ENCODE peak calls at places on chromosomes 12 and 14, in four cellular contexts. One of them, this sample, is unnamed.

GRCh38 chr12:23949212-23950010 is at the start of gene SOX5:
- DNase-seq in psoas muscle: peak; percentile 53
- DNase-seq in K562: peak; percentile 72
- DNase-seq in body of pancreas: peak; percentile 15
- DNase-seq in this sample: no peak

GRCh38 chr12:121649819-121650353 is 19.6 kb downstream of the MORN3 start:
- DNase-seq in psoas muscle: no peak
- DNase-seq in body of pancreas: no peak
- DNase-seq in K562: peak; percentile 87
- DNase-seq in this sample: no peak

GRCh38 chr12:91866566-91866965 is 279.1 kb downstream of the BTG1 start:
- DNase-seq in body of pancreas: no peak
- DNase-seq in K562: no peak
- DNase-seq in psoas muscle: no peak
- DNase-seq in this sample: peak; percentile 27

GRCh38 chr14:54627718-54628345 is 60.9 kb downstream of the SAMD4A start:
- DNase-seq in K562: no peak
- DNase-seq in body of pancreas: no peak
- DNase-seq in psoas muscle: peak; percentile 70
- DNase-seq in this sample: peak; percentile 41

GRCh38 chr12:38711055-38711454 is 194.3 kb downstream of the CPNE8 start:
- DNase-seq in psoas muscle: no peak
- DNase-seq in body of pancreas: no peak
- DNase-seq in K562: no peak
- DNase-seq in this sample: no peak

GRCh38 chr12:102797513-102797912 is 119.5 kb downstream of the PAH start:
- DNase-seq in K562: no peak
- DNase-seq in body of pancreas: no peak
- DNase-seq in psoas muscle: no peak
- DNase-seq in this sample: no peak

GRCh38 chr14:55780156-55780946 is 200.3 kb downstream of the KTN1 start:
- DNase-seq in K562: no peak
- DNase-seq in body of pancreas: peak; percentile 73
- DNase-seq in psoas muscle: peak; percentile 54
- DNase-seq in this sample: peak; percentile 47

GRCh38 chr12:90205165-90205564 is 496.5 kb upstream of the ATP2B1 start:
- DNase-seq in K562: no peak
- DNase-seq in psoas muscle: no peak
- DNase-seq in body of pancreas: no peak
- DNase-seq in this sample: no peak

GRCh38 chr12:83954939-83955601 is 957.5 kb downstream of the SLC6A15 start:
- DNase-seq in K562: no peak
- DNase-seq in body of pancreas: no peak
- DNase-seq in psoas muscle: no peak
- DNase-seq in this sample: no peak

GRCh38 chr14:95370076-95370475 is 50.4 kb upstream of the CLMN start:
- DNase-seq in K562: no peak
- DNase-seq in psoas muscle: no peak
- DNase-seq in body of pancreas: no peak
- DNase-seq in this sample: no peak

GRCh38 chr14:106522990-106523389 is 996.6 kb downstream of the TMEM121 start:
- DNase-seq in body of pancreas: no peak
- DNase-seq in psoas muscle: no peak
- DNase-seq in K562: no peak
- DNase-seq in this sample: no peak

GRCh38 chr14:106513302-106513701 is 986.9 kb downstream of the TMEM121 start:
- DNase-seq in body of pancreas: no peak
- DNase-seq in psoas muscle: no peak
- DNase-seq in K562: no peak
- DNase-seq in this sample: no peak

GRCh38 chr14:106518054-106518943 is 991.9 kb downstream of the TMEM121 start:
- DNase-seq in psoas muscle: peak; percentile 55
- DNase-seq in body of pancreas: peak; percentile 29
- DNase-seq in K562: peak; percentile 37
- DNase-seq in this sample: no peak
- TF ChIP-seq CTCF in psoas muscle: no peak
- TF ChIP-seq CTCF in body of pancreas: no peak
- TF ChIP-seq CTCF in K562: peak; percentile 58
- TF ChIP-seq CTCF in this sample: no peak

DNA sequence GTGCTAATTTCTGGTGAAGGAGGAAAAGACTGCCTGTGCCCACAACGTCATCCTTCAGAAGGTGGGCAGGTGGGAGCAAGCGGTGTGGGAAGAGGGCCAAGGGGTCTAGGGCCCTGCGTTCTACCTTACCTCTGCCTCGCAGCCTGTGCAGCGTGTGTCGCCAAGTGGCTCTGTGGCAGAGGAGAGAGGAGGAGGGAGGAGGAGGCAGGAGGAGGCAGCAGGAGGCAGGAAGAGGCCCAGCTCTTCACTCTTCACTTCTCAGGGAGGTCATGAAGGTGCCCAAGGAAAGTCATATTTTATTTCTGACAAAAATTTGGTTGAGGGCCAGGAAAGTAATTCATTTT is 177.9 kb downstream of the MYRFL start:
- DNase-seq in psoas muscle: peak; percentile 40
- DNase-seq in K562: no peak
- DNase-seq in body of pancreas: no peak
- DNase-seq in this sample: no peak
- H3K27ac ChIP-seq in psoas muscle: peak overlapping the region; percentile 36
- H3K27ac ChIP-seq in K562: no peak overlapping the region
- H3K27ac ChIP-seq in body of pancreas: no peak overlapping the region
- H3K27ac ChIP-seq in this sample: no peak overlapping the region

GRCh38 chr12:57511588-57512325 is 8.6 kb downstream of the DDIT3 start:
- DNase-seq in psoas muscle: no peak
- DNase-seq in K562: no peak
- DNase-seq in body of pancreas: no peak
- DNase-seq in this sample: no peak

GRCh38 chr12:57514720-57515467 is 5.4 kb downstream of the DDIT3 start:
- DNase-seq in psoas muscle: no peak
- DNase-seq in K562: no peak
- DNase-seq in body of pancreas: no peak
- DNase-seq in this sample: no peak

GRCh38 chr12:57513266-57513665 is 7.0 kb downstream of the DDIT3 start:
- DNase-seq in body of pancreas: no peak
- DNase-seq in psoas muscle: no peak
- DNase-seq in K562: no peak
- DNase-seq in this sample: no peak

GRCh38 chr12:57511161-57511560 is 9.2 kb downstream of the DDIT3 start:
- DNase-seq in psoas muscle: no peak
- DNase-seq in body of pancreas: no peak
- DNase-seq in K562: no peak
- DNase-seq in this sample: no peak

DNA sequence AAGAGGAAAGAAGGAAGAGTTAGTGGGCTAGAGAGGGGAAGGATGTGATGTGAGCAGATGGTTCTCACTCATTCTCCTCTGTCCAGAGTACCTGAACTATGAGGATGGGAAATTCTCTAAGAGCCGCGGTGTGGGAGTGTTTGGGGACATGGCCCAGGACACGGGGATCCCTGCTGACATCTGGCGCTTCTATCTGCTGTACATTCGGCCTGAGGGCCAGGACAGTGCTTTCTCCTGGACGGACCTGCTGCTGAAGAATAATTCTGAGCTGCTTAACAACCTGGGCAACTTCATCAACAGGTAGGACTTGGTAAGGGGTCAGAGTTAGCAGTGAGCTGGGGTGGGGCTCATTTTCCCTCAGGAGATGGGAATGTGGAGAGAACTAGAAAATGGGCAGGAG is 7.6 kb downstream of the DDIT3 start:
- DNase-seq in K562: no peak
- DNase-seq in body of pancreas: no peak
- DNase-seq in psoas muscle: no peak
- DNase-seq in this sample: no peak
- H3K36me3 ChIP-seq in K562: peaks cover 80% of the 10 kb centered on the region
- H3K36me3 ChIP-seq in body of pancreas: peaks cover 26% of the 10 kb centered on the region
- H3K36me3 ChIP-seq in psoas muscle: peaks cover 18% of the 10 kb centered on the region
- H3K36me3 ChIP-seq in this sample: no peaks in the 10 kb centered on the region

GRCh38 chr14:71011479-71011878 is 104.2 kb downstream of the PCNX1 start:
- DNase-seq in psoas muscle: no peak
- DNase-seq in K562: no peak
- DNase-seq in body of pancreas: no peak
- DNase-seq in this sample: no peak
- TF ChIP-seq CTCF in psoas muscle: no peak
- TF ChIP-seq CTCF in K562: no peak
- TF ChIP-seq CTCF in body of pancreas: no peak
- TF ChIP-seq CTCF in this sample: no peak

DNA sequence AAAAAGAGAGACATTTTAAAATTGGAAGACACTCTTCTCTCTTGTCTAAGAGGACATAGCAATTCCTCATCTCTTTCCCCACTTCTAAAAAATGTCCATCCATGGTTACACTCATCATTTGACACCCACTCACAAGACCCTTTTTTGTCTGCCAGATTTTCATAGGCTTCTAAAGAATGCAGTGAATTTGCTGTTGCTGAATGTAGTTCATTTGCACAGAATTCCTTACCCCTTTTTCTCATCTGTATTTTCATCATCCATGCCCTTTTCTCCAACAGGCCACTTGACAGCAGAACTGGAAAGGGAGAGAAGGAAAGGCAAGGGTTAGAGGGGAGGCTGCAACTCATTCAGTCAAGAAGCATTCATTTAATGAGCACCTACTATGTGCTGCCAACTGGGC is 128.0 kb downstream of the NUAK1 start:
- DNase-seq in psoas muscle: no peak
- DNase-seq in body of pancreas: no peak
- DNase-seq in K562: no peak
- DNase-seq in this sample: no peak
- H3K27ac ChIP-seq in psoas muscle: no peak overlapping the region
- H3K27ac ChIP-seq in body of pancreas: no peak overlapping the region
- H3K27ac ChIP-seq in K562: no peak overlapping the region
- H3K27ac ChIP-seq in this sample: no peak overlapping the region

GRCh38 chr12:76375470-76375869 is 27.3 kb upstream of the BBS10 start:
- DNase-seq in K562: no peak
- DNase-seq in body of pancreas: no peak
- DNase-seq in psoas muscle: no peak
- DNase-seq in this sample: no peak
- H3K36me3 ChIP-seq in K562: peaks cover 42% of the 10 kb centered on the region
- H3K36me3 ChIP-seq in body of pancreas: peaks cover 5% of the 10 kb centered on the region
- H3K36me3 ChIP-seq in psoas muscle: no peaks in the 10 kb centered on the region
- H3K36me3 ChIP-seq in this sample: no peaks in the 10 kb centered on the region

GRCh38 chr12:57242329-57242690 is 8.7 kb downstream of the STAC3 start:
- DNase-seq in K562: no peak
- DNase-seq in psoas muscle: peak; percentile 91
- DNase-seq in body of pancreas: peak; percentile 54
- DNase-seq in this sample: no peak

GRCh38 chr12:57239587-57240068 is 10.1 kb downstream of the SHMT2 start:
- DNase-seq in body of pancreas: no peak
- DNase-seq in K562: no peak
- DNase-seq in psoas muscle: no peak
- DNase-seq in this sample: no peak

GRCh38 chr12:57241556-57242310 is 9.3 kb downstream of the STAC3 start:
- DNase-seq in body of pancreas: no peak
- DNase-seq in psoas muscle: peak; percentile 67
- DNase-seq in K562: no peak
- DNase-seq in this sample: no peak

GRCh38 chr12:57240069-57240921 is 10.7 kb downstream of the STAC3 start:
- DNase-seq in body of pancreas: peak; percentile 39
- DNase-seq in K562: peak; percentile 72
- DNase-seq in psoas muscle: peak; percentile 79
- DNase-seq in this sample: no peak

DNA sequence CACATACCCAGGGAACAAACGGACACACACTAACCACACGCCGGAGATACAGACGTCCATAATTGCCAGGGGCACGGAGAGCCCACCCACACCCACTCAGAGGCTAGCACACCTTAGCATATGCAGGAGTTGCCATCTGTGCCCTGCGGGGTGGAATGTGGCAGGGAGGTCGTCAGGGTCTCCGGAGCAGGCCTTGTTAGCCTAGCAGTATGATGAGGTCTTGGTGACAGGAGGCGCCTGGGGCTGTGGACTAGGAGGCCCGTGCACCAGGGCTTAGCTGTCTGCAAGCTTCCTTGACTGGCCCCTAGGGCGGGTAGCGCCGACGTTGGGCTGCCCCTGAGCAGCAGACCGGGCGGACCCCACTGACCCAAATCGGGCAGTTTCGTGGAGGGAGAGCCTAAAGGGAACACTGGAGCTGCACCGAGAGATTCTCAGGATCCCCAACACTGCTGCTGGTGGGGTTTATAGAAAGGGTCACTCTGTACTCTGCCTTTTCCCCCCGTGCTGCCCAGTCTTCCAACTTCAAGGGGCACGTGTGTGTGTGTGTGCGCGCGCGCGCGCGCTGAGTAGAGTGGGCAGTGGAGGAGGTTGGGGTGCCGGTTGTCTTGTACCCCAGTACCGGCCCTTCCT is 9.9 kb downstream of the STAC3 start:
- DNase-seq in K562: no peak
- DNase-seq in psoas muscle: peak; percentile 71
- DNase-seq in body of pancreas: no peak
- DNase-seq in this sample: no peak
- TF ChIP-seq CTCF in K562: no peak
- TF ChIP-seq CTCF in psoas muscle: peak; percentile 4
- TF ChIP-seq CTCF in body of pancreas: no peak
- TF ChIP-seq CTCF in this sample: no peak

DNA sequence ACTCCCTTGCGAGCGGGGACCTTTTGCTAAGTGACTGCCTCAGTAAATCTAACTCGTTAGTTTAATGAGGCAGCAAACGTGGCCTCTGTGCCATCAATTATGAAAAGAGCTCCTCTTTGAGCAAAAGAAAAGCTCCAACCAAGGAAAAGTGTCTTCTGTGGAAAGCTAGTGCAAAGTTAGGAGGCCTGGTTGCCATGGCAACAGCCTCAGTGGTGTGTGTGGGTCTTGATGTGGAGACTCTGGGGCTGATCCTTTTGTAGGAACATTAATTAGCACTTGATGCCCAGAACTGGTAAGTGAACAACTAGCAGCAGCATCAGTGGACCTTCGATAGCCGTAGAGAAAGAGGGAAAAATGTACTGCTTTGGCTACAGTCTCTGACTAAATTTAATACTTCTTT is 145.7 kb downstream of the CHST11 start:
- DNase-seq in K562: no peak
- DNase-seq in psoas muscle: no peak
- DNase-seq in body of pancreas: no peak
- DNase-seq in this sample: no peak
- H3K27ac ChIP-seq in K562: no peak overlapping the region
- H3K27ac ChIP-seq in psoas muscle: no peak overlapping the region
- H3K27ac ChIP-seq in body of pancreas: no peak overlapping the region
- H3K27ac ChIP-seq in this sample: peak overlapping the region; percentile 69

GRCh38 chr14:34582117-34582680 is 42.7 kb upstream of the EAPP start:
- DNase-seq in K562: no peak
- DNase-seq in body of pancreas: no peak
- DNase-seq in psoas muscle: no peak
- DNase-seq in this sample: no peak
- H3K36me3 ChIP-seq in K562: peaks cover 39% of the 10 kb centered on the region
- H3K36me3 ChIP-seq in body of pancreas: peaks cover 13% of the 10 kb centered on the region
- H3K36me3 ChIP-seq in psoas muscle: peaks cover 5% of the 10 kb centered on the region
- H3K36me3 ChIP-seq in this sample: no peaks in the 10 kb centered on the region

GRCh38 chr12:54356228-54356627 is 8.1 kb downstream of the GPR84 start:
- DNase-seq in psoas muscle: no peak
- DNase-seq in K562: peak; percentile 46
- DNase-seq in body of pancreas: no peak
- DNase-seq in this sample: no peak

GRCh38 chr12:54352891-54353874 is 11.1 kb downstream of the GPR84 start:
- DNase-seq in K562: peak; percentile 72
- DNase-seq in body of pancreas: peak; percentile 69
- DNase-seq in psoas muscle: no peak
- DNase-seq in this sample: peak; percentile 74

GRCh38 chr12:54356951-54357356 is 7.3 kb downstream of the GPR84 start:
- DNase-seq in psoas muscle: no peak
- DNase-seq in K562: peak; percentile 60
- DNase-seq in body of pancreas: no peak
- DNase-seq in this sample: no peak

GRCh38 chr12:54357802-54358619 is 6.3 kb downstream of the GPR84 start:
- DNase-seq in K562: peak; percentile 90
- DNase-seq in body of pancreas: no peak
- DNase-seq in psoas muscle: no peak
- DNase-seq in this sample: no peak

GRCh38 chr12:54355104-54355815 is 9.0 kb downstream of the GPR84 start:
- DNase-seq in body of pancreas: no peak
- DNase-seq in psoas muscle: no peak
- DNase-seq in K562: no peak
- DNase-seq in this sample: no peak
- TF ChIP-seq CTCF in body of pancreas: no peak
- TF ChIP-seq CTCF in psoas muscle: no peak
- TF ChIP-seq CTCF in K562: no peak
- TF ChIP-seq CTCF in this sample: no peak